ENCODE peak calls at places on chromosomes 16 and 17, in four cellular contexts. One of them, this sample, is unnamed.

GRCh38 chr17:14143678-14144077 is 74.4 kb downstream of the COX10 start:
- DNase-seq in CD8-positive, alpha-beta memory T cell: no peak
- DNase-seq in OCI-LY7: no peak
- DNase-seq in heart left ventricle: peak; percentile 31
- DNase-seq in this sample: no peak

GRCh38 chr17:27384261-27384701 is 72.0 kb upstream of the KSR1 start:
- DNase-seq in CD8-positive, alpha-beta memory T cell: no peak
- DNase-seq in OCI-LY7: no peak
- DNase-seq in heart left ventricle: peak; percentile 82
- DNase-seq in this sample: no peak

GRCh38 chr17:76584427-76585047 is 1.1 kb downstream of the ST6GALNAC2 start:
- DNase-seq in CD8-positive, alpha-beta memory T cell: no peak
- DNase-seq in OCI-LY7: no peak
- DNase-seq in heart left ventricle: no peak
- DNase-seq in this sample: no peak

GRCh38 chr16:75929056-75929455 is 202.8 kb upstream of the CPHXL start:
- DNase-seq in CD8-positive, alpha-beta memory T cell: no peak
- DNase-seq in OCI-LY7: no peak
- DNase-seq in heart left ventricle: no peak
- DNase-seq in this sample: no peak

GRCh38 chr17:57215317-57215716 is 41.0 kb upstream of the MSI2 start:
- DNase-seq in CD8-positive, alpha-beta memory T cell: no peak
- DNase-seq in OCI-LY7: no peak
- DNase-seq in heart left ventricle: no peak
- DNase-seq in this sample: no peak

GRCh38 chr16:88309905-88310259 is 72.9 kb upstream of the ZNF469 start:
- DNase-seq in CD8-positive, alpha-beta memory T cell: no peak
- DNase-seq in OCI-LY7: peak; percentile 4
- DNase-seq in heart left ventricle: peak; percentile 15
- DNase-seq in this sample: no peak

GRCh38 chr16:87554754-87555427 is 47.4 kb upstream of the JPH3 start:
- DNase-seq in CD8-positive, alpha-beta memory T cell: no peak
- DNase-seq in OCI-LY7: no peak
- DNase-seq in heart left ventricle: no peak
- DNase-seq in this sample: no peak

GRCh38 chr17:37701424-37702020 is 43.3 kb downstream of the HNF1B start:
- DNase-seq in CD8-positive, alpha-beta memory T cell: peak; percentile 13
- DNase-seq in OCI-LY7: peak; percentile 40
- DNase-seq in heart left ventricle: no peak
- DNase-seq in this sample: peak; percentile 43

DNA sequence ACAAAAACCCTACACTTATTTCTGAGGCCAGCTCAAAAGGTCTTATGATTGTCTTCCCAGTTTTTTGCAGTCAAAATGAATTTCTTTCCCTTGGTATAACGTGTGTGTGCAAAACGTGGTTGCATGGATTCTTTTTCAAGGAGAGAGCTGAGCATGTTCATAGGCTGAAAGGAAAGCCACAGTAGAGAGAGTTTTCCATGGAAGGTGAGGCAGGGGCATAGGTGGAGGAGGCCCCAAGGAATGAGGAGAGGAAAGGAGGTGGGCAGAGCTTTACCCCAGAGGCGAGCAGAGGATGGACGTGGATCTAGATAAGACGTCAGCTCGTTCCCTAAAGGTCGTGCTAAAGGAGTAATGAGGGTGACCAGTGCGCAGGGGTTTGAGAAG is 22.8 kb downstream of the TRPV2 start:
- DNase-seq in CD8-positive, alpha-beta memory T cell: no peak
- DNase-seq in OCI-LY7: no peak
- DNase-seq in heart left ventricle: no peak
- DNase-seq in this sample: no peak
- H3K4me1 ChIP-seq in CD8-positive, alpha-beta memory T cell: peaks cover 35% of the 10 kb centered on the region
- H3K4me1 ChIP-seq in OCI-LY7: peaks cover 33% of the 10 kb centered on the region
- H3K4me1 ChIP-seq in heart left ventricle: peaks cover 6% of the 10 kb centered on the region
- H3K4me1 ChIP-seq in this sample: peaks cover 43% of the 10 kb centered on the region

GRCh38 chr17:10114931-10115535 is 83.4 kb downstream of the GAS7 start:
- DNase-seq in CD8-positive, alpha-beta memory T cell: peak; percentile 88
- DNase-seq in OCI-LY7: peak; percentile 4
- DNase-seq in heart left ventricle: peak; percentile 96
- DNase-seq in this sample: peak; percentile 98

GRCh38 chr17:10117085-10117484 is 81.3 kb downstream of the GAS7 start:
- DNase-seq in CD8-positive, alpha-beta memory T cell: no peak
- DNase-seq in OCI-LY7: no peak
- DNase-seq in heart left ventricle: no peak
- DNase-seq in this sample: no peak

GRCh38 chr17:10116676-10117075 is 81.7 kb downstream of the GAS7 start:
- DNase-seq in CD8-positive, alpha-beta memory T cell: no peak
- DNase-seq in OCI-LY7: no peak
- DNase-seq in heart left ventricle: no peak
- DNase-seq in this sample: no peak

GRCh38 chr17:10116267-10116666 is 82.1 kb downstream of the GAS7 start:
- DNase-seq in CD8-positive, alpha-beta memory T cell: no peak
- DNase-seq in OCI-LY7: no peak
- DNase-seq in heart left ventricle: no peak
- DNase-seq in this sample: no peak

GRCh38 chr17:10115536-10115932 is 82.9 kb downstream of the GAS7 start:
- DNase-seq in CD8-positive, alpha-beta memory T cell: no peak
- DNase-seq in OCI-LY7: no peak
- DNase-seq in heart left ventricle: no peak
- DNase-seq in this sample: no peak
- H3K4me1 ChIP-seq in CD8-positive, alpha-beta memory T cell: peaks cover 76% of the 10 kb centered on the region
- H3K4me1 ChIP-seq in OCI-LY7: no peaks in the 10 kb centered on the region
- H3K4me1 ChIP-seq in heart left ventricle: peaks cover 22% of the 10 kb centered on the region
- H3K4me1 ChIP-seq in this sample: peaks cover 87% of the 10 kb centered on the region

DNA sequence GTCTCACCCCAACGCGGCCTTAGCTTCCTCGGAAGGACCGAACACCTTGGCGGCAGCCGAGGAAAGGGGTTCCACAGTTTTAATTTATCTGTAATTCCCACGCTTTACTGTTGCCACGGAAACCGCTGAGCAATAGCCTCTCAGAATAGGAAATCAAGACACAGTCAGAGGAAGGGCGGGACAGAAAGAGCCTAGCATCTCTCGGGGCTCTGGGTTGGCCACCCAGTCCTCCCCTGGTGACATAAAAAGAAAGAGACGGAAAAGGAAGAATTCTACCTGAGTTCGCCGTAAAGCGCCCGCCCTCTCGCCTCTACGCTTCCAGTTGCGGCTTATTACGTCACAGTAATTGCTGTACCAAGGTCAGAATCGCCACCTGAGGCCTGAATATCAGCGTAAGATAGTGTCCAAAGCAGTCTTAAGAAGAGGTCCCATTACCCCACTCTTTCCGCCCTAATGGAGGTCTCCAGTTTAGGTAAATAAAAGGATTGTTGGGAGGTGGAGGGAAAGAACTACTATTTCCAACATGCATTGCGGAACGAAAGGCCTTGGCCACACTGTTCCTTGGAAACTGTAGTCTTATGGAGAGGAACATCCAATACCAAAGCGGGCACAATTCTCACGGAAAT is 761 bp upstream of the NBR1 start:
- DNase-seq in CD8-positive, alpha-beta memory T cell: peak; percentile 91
- DNase-seq in OCI-LY7: peak; percentile 95
- DNase-seq in heart left ventricle: peak; percentile 90
- DNase-seq in this sample: peak; percentile 89
- H3K4me1 ChIP-seq in CD8-positive, alpha-beta memory T cell: peaks cover 35% of the 10 kb centered on the region
- H3K4me1 ChIP-seq in OCI-LY7: peaks cover 15% of the 10 kb centered on the region
- H3K4me1 ChIP-seq in heart left ventricle: peaks cover 12% of the 10 kb centered on the region
- H3K4me1 ChIP-seq in this sample: peaks cover 38% of the 10 kb centered on the region

GRCh38 chr17:36195474-36196098 is 972 bp downstream of the CCL3L1 start:
- DNase-seq in CD8-positive, alpha-beta memory T cell: no peak
- DNase-seq in OCI-LY7: no peak
- DNase-seq in heart left ventricle: no peak
- DNase-seq in this sample: no peak

GRCh38 chr17:36203335-36203734 is 6.8 kb upstream of the CCL3L1 start:
- DNase-seq in CD8-positive, alpha-beta memory T cell: no peak
- DNase-seq in OCI-LY7: no peak
- DNase-seq in heart left ventricle: no peak
- DNase-seq in this sample: no peak

GRCh38 chr17:36198831-36199465 is 2.4 kb upstream of the CCL3L1 start:
- DNase-seq in CD8-positive, alpha-beta memory T cell: no peak
- DNase-seq in OCI-LY7: no peak
- DNase-seq in heart left ventricle: no peak
- DNase-seq in this sample: no peak

GRCh38 chr17:36196099-36196496 is 460 bp downstream of the CCL3L1 start:
- DNase-seq in CD8-positive, alpha-beta memory T cell: no peak
- DNase-seq in OCI-LY7: no peak
- DNase-seq in heart left ventricle: no peak
- DNase-seq in this sample: no peak

GRCh38 chr17:36197389-36197708 is 791 bp upstream of the CCL3L1 start:
- DNase-seq in CD8-positive, alpha-beta memory T cell: no peak
- DNase-seq in OCI-LY7: no peak
- DNase-seq in heart left ventricle: no peak
- DNase-seq in this sample: no peak
- H3K4me1 ChIP-seq in CD8-positive, alpha-beta memory T cell: peaks cover 30% of the 10 kb centered on the region
- H3K4me1 ChIP-seq in OCI-LY7: peaks cover 64% of the 10 kb centered on the region
- H3K4me1 ChIP-seq in heart left ventricle: no peaks in the 10 kb centered on the region
- H3K4me1 ChIP-seq in this sample: peaks cover 41% of the 10 kb centered on the region

GRCh38 chr17:66371561-66371960 is 69.1 kb downstream of the PRKCA start:
- DNase-seq in CD8-positive, alpha-beta memory T cell: no peak
- DNase-seq in OCI-LY7: no peak
- DNase-seq in heart left ventricle: no peak
- DNase-seq in this sample: no peak

GRCh38 chr17:66373944-66374817 is 71.8 kb downstream of the PRKCA start:
- DNase-seq in CD8-positive, alpha-beta memory T cell: peak; percentile 66
- DNase-seq in OCI-LY7: no peak
- DNase-seq in heart left ventricle: peak; percentile 45
- DNase-seq in this sample: peak; percentile 77

GRCh38 chr17:66372182-66372581 is 69.8 kb downstream of the PRKCA start:
- DNase-seq in CD8-positive, alpha-beta memory T cell: no peak
- DNase-seq in OCI-LY7: no peak
- DNase-seq in heart left ventricle: no peak
- DNase-seq in this sample: no peak

GRCh38 chr17:66375121-66375520 is 72.7 kb downstream of the PRKCA start:
- DNase-seq in CD8-positive, alpha-beta memory T cell: no peak
- DNase-seq in OCI-LY7: peak; percentile 3
- DNase-seq in heart left ventricle: no peak
- DNase-seq in this sample: no peak

GRCh38 chr17:66373079-66373478 is 70.7 kb downstream of the PRKCA start:
- DNase-seq in CD8-positive, alpha-beta memory T cell: no peak
- DNase-seq in OCI-LY7: no peak
- DNase-seq in heart left ventricle: no peak
- DNase-seq in this sample: no peak
- H3K4me1 ChIP-seq in CD8-positive, alpha-beta memory T cell: peaks cover 30% of the 10 kb centered on the region
- H3K4me1 ChIP-seq in OCI-LY7: no peaks in the 10 kb centered on the region
- H3K4me1 ChIP-seq in heart left ventricle: no peaks in the 10 kb centered on the region
- H3K4me1 ChIP-seq in this sample: peaks cover 23% of the 10 kb centered on the region

This sample was measured in DND-41.